ENCODE peak calls at places on chromosome 19, in six cellular contexts. N is cardiac fibroblast, D is GM12864, O is PC-3, R is fibroblast of the aortic adventitia, U is Caco-2. L is an unnamed sample.
A peak's percentile ranks its signal among the peaks of the same experiment; 100 is the strongest.

GRCh38 chr19:1087813-1088418 is 7.3 kb downstream of the POLR2E start:
- DNase-seq in O (no peak), D (no peak), U (no peak), N (no peak), R (no peak), L (peak; percentile 55)

GRCh38 chr19:4272894-4273293 is 6.2 kb upstream of the SHD start:
- DNase-seq in R (no peak), N (no peak), O (no peak), D (no peak), U (no peak), L (no peak)

GRCh38 chr19:38975214-38975860 is at the start of gene FBXO17:
- DNase-seq in N (peak; percentile 67), D (no peak), O (no peak), R (peak; percentile 71), U (peak; percentile 75), L (no peak)

GRCh38 chr19:55259540-55260210 is 858 bp upstream of the PPP6R1 start:
- DNase-seq in D (no peak), O (no peak), R (no peak), N (no peak), U (no peak), L (no peak)

GRCh38 chr19:1505012-1505411 is 7.8 kb downstream of the ADAMTSL5 start:
- DNase-seq in U (no peak), O (no peak), R (no peak), D (no peak), N (no peak), L (no peak)

GRCh38 chr19:37635076-37636056 is 19.9 kb downstream of the ZFP30 start:
- DNase-seq in R (no peak), D (no peak), U (no peak), N (no peak), O (no peak), L (no peak)

GRCh38 chr19:3783660-3784584 is 2.3 kb downstream of the MATK start:
- DNase-seq in D (no peak), O (peak; percentile 8), U (no peak), R (no peak), N (no peak), L (peak; percentile 71)

GRCh38 chr19:50708179-50708879 is 11.3 kb downstream of the SHANK1 start:
- DNase-seq in O (peak; percentile 16), U (no peak), R (no peak), D (no peak), N (no peak), L (no peak)

GRCh38 chr19:39341122-39341719 is 1.0 kb upstream of the SAMD4B start:
- DNase-seq in U (peak; percentile 64), N (no peak), R (no peak), O (peak; percentile 9), D (no peak), L (no peak)

GRCh38 chr19:54738715-54739114 is 402 bp downstream of the KIR2DL3 start:
- DNase-seq in N (no peak), D (no peak), R (no peak), O (no peak), U (no peak), L (no peak)

GRCh38 chr19:51448011-51448744 is 10.1 kb downstream of the SIGLEC8 start:
- DNase-seq in O (no peak), D (no peak), R (no peak), U (no peak), N (no peak), L (peak; percentile 89)

GRCh38 chr19:17755533-17755885 is 4.2 kb downstream of the FCHO1 start:
- DNase-seq in N (no peak), O (no peak), D (no peak), R (no peak), U (no peak), L (no peak)

GRCh38 chr19:33300016-33300981 is 2.0 kb downstream of the CEBPA start:
- DNase-seq in O (no peak), R (peak; percentile 15), N (no peak), D (no peak), U (no peak), L (no peak)

GRCh38 chr19:45771331-45771933 is 2.4 kb upstream of the SIX5 start:
- DNase-seq in N (no peak), O (no peak), U (peak; percentile 49), R (no peak), D (no peak), L (no peak)

GRCh38 chr19:5786593-5787551 is 2.3 kb upstream of the PRR22 start:
- DNase-seq in U (no peak), R (no peak), O (no peak), D (no peak), N (no peak), L (no peak)

DNA sequence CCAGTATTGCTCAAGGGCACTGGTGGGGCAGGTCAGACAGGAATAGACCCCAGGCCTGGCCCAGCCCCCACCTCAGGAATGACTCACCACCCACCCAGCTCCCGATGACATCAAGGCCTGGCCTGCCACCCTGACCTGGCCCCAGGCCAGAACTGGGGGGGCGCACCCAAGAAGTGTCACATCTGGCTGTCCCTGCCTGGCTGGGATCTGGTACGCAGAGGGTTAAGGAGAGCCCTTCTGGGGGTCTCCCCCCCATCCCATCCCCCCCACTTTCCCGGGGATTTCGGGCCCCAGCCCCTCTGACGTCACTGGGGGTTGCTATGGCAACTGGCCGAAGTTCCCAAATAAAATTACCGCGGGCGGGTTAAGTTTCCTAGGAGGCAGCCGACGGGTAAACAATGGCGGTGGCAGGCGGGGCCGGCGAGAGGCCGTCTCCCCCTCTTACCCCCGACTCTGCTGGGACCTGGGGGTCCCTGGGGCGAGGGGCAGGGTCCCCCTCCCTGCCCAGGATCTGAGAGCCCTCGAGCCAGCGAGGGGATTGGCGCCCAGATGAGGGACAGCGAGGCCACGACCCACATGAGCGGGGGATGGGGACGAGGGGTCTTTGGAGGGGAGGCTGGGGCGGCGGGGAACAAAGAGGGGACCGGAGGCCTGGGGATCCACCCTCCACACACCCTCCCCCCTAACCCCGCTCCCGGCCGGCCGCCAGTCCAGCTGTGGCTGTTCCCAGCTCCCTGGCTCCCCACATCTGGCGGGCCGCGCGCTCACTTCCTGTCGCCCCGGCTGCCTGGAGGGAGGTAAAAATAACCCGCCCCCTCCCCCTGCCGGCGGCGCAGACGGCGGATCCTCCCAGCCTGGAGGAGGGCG is 29.7 kb upstream of the NANOS3 start:
- DNase-seq in R (peak; percentile 93), N (peak; percentile 97), U (peak; percentile 94), D (no peak), O (peak; percentile 94), L (peak; percentile 96)
- TF ChIP-seq CTCF in R (peak; percentile 12), N (no peak), U (peak; percentile 21), D (no peak), O (peak; percentile 19), L (no peak)

GRCh38 chr19:2624537-2625091 is 77.9 kb downstream of the GNG7 start:
- DNase-seq in D (no peak), O (no peak), N (no peak), R (no peak), U (peak; percentile 46), L (no peak)
- TF ChIP-seq CTCF in D (peak; percentile 21), O (no peak), N (no peak), R (no peak), U (no peak), L (no peak)

DNA sequence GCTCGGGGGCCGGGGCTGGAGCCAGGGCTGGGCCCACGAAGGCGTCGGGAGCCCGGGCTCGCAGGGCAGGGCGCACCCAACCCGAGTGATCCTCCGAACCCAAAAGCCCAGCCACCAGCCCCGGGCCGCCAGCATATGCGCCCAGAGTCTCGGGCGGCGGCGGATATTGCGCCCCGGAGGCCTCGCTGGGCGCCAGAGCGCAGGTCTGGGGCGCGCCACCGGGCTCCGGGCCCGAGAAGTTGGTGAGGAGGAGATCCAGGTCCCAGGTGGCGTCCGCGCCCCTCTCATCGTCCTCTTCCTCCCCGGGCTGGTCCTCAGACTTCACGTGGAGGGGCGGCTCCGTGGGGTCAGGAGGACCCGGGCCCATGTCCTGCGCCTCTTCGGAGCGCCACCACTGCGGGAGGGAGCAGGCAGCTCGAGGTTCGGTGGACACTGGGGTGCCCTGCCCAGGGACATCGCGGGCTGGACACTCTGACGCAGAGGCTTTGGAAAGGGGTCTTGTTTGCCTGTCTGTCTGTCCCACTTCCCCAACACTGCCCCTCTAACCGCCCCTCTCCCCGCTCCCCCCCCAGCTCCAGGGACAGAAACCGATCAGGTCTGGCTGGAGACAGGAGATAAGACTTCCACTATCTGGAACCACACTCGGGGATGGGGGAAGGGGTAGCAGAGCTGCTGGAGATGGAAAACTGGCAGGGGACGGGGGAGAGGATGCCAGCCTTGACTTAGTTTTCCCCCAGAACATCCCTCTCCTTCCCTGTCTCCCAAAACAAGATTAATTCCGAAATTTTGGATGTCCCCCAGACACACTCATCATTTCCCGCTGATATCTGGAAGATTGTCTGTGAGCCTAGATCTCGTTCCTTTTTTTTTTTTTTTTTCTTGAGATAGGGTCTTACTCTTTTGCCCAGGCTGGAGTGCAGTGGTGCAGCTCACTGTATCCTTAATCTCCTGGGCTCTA is 973 bp downstream of the KLF1 start:
- DNase-seq in N (no peak), D (no peak), R (no peak), U (no peak), O (no peak), L (no peak)
- TF ChIP-seq CTCF in N (no peak), D (no peak), R (no peak), U (no peak), O (no peak), L (peak; percentile 63)

GRCh38 chr19:7415163-7415856 is 66.6 kb downstream of the ARHGEF18 start:
- DNase-seq in U (no peak), D (no peak), N (peak; percentile 43), O (no peak), R (peak; percentile 22), L (no peak)
- TF ChIP-seq CTCF in U (no peak), D (no peak), N (no peak), O (no peak), R (no peak), L (no peak)

GRCh38 chr19:35095667-35096368 is 19.8 kb upstream of the FXYD3 start:
- DNase-seq in D (no peak), O (no peak), R (no peak), U (no peak), N (no peak), L (no peak)
- TF ChIP-seq CTCF in D (no peak), O (no peak), R (no peak), U (no peak), N (no peak), L (no peak)